ENCODE peak calls at places on chromosomes 13 and 19, in ten cellular contexts. I is uterus; N is IMR-90; J is lower lobe of right lung; T is B cell; K is A549; G is activated CD8-positive, alpha-beta T cell treated with anti-CD3 and anti-CD28 coated beads for 36 hours; Z is A673; H is BJ; P is H1. D is an unnamed sample.

GRCh38 chr19:28883241-28883693 is 329.7 kb downstream of the UQCRFS1 start:
- DNase-seq in I (no peak), N (peak), J (no peak), T (no peak), K (no peak), G (no peak), Z (no peak), H (no peak), P (no peak), D (no peak)

GRCh38 chr13:71685072-71685471 is 181.9 kb downstream of the DACH1 start:
- DNase-seq in I (no peak), N (no peak), J (no peak), T (no peak), K (no peak), G (no peak), Z (no peak), H (no peak), P (no peak), D (no peak)

GRCh38 chr19:56137405-56137804 is 3.7 kb upstream of the ZNF444 start:
- DNase-seq in I (no peak), N (no peak), J (peak), T (no peak), K (no peak), G (no peak), Z (no peak), H (no peak), P (no peak), D (no peak)

GRCh38 chr19:50695251-50696064 is 24.1 kb downstream of the SHANK1 start:
- DNase-seq in I (no peak), N (no peak), J (no peak), T (peak), K (no peak), G (no peak), Z (peak), H (no peak), P (peak), D (peak)

GRCh38 chr13:33272531-33273124 is 12.9 kb downstream of the STARD13 start:
- DNase-seq in I (no peak), N (no peak), J (no peak), T (no peak), K (no peak), G (no peak), Z (no peak), H (no peak), P (no peak), D (no peak)

GRCh38 chr13:47480121-47480520 is 521.0 kb downstream of the SUCLA2 start:
- DNase-seq in I (no peak), N (peak), J (no peak), T (no peak), K (no peak), G (no peak), Z (no peak), H (peak), P (no peak), D (no peak)

GRCh38 chr19:31294189-31294588 is 55.0 kb downstream of the TSHZ3 start:
- DNase-seq in I (no peak), N (no peak), J (no peak), T (no peak), K (no peak), G (no peak), Z (no peak), H (no peak), P (no peak), D (no peak)

GRCh38 chr13:79779061-79779460 is 298.1 kb downstream of the NDFIP2 start:
- DNase-seq in I (no peak), N (no peak), J (no peak), T (no peak), K (no peak), G (no peak), Z (no peak), H (no peak), P (no peak), D (no peak)

GRCh38 chr13:33799950-33800592 is 17.9 kb upstream of the RFC3 start:
- DNase-seq in I (no peak), N (peak), J (no peak), T (no peak), K (no peak), G (no peak), Z (peak), H (no peak), P (no peak), D (peak)

GRCh38 chr13:100542546-100543156 is 45.9 kb downstream of the GGACT start:
- DNase-seq in I (no peak), N (peak), J (no peak), T (peak), K (peak), G (peak), Z (peak), H (peak), P (peak), D (peak)

GRCh38 chr13:40477623-40478608 is 188.5 kb downstream of the FOXO1 start:
- DNase-seq in I (no peak), N (no peak), J (peak), T (no peak), K (no peak), G (no peak), Z (no peak), H (no peak), P (no peak), D (no peak)

GRCh38 chr13:29676941-29677452 is 81.5 kb upstream of the SLC7A1 start:
- DNase-seq in I (no peak), N (peak), J (no peak), T (no peak), K (no peak), G (no peak), Z (no peak), H (peak), P (no peak), D (no peak)

GRCh38 chr19:48419158-48419920 is 25.9 kb downstream of the GRIN2D start:
- DNase-seq in I (no peak), N (peak), J (no peak), T (peak), K (no peak), G (peak), Z (peak), H (no peak), P (peak), D (peak)

GRCh38 chr19:33668968-33669367 is 47.2 kb downstream of the CHST8 start:
- DNase-seq in I (no peak), N (no peak), J (no peak), T (no peak), K (no peak), G (no peak), Z (no peak), H (no peak), P (no peak), D (no peak)

GRCh38 chr13:94362411-94362909 is 117.0 kb downstream of the DCT start:
- DNase-seq in I (peak), N (peak), J (no peak), T (peak), K (peak), G (peak), Z (peak), H (peak), P (peak), D (peak)

GRCh38 chr13:101706651-101707050 is 254.2 kb downstream of the ITGBL1 start:
- DNase-seq in I (no peak), N (peak), J (no peak), T (no peak), K (peak), G (peak), Z (peak), H (peak), P (no peak), D (no peak)

GRCh38 chr13:111115841-111116500 is 861 bp downstream of the ARHGEF7 start:
- DNase-seq in I (peak), N (peak), J (no peak), T (peak), K (no peak), G (no peak), Z (peak), H (peak), P (peak), D (peak)

GRCh38 chr19:29858000-29858596 is 46.3 kb downstream of the CCNE1 start:
- DNase-seq in I (no peak), N (no peak), J (no peak), T (peak), K (peak), G (peak), Z (peak), H (no peak), P (peak), D (peak)

GRCh38 chr13:38641164-38641948 is 45.5 kb upstream of the FREM2 start:
- DNase-seq in I (no peak), N (no peak), J (no peak), T (no peak), K (no peak), G (no peak), Z (peak), H (no peak), P (no peak), D (no peak)

GRCh38 chr13:37816276-37816675 is 53.3 kb downstream of the TRPC4 start:
- DNase-seq in I (no peak), N (no peak), J (no peak), T (no peak), K (no peak), G (no peak), Z (no peak), H (no peak), P (no peak), D (no peak)

GRCh38 chr19:17235618-17236413 is 9.8 kb downstream of the OCEL1 start:
- DNase-seq in I (peak), N (peak), J (peak), T (peak), K (no peak), G (peak), Z (peak), H (no peak), P (peak), D (peak)

GRCh38 chr13:24183741-24184182 is 23.2 kb downstream of the SPATA13 start:
- DNase-seq in I (no peak), N (no peak), J (no peak), T (no peak), K (no peak), G (no peak), Z (no peak), H (no peak), P (no peak), D (no peak)

GRCh38 chr19:16627194-16627927 is 643 bp downstream of the MED26 start:
- DNase-seq in I (no peak), N (no peak), J (peak), T (no peak), K (peak), G (peak), Z (peak), H (no peak), P (no peak), D (no peak)

GRCh38 chr13:33870046-33870668 is 52.2 kb downstream of the RFC3 start:
- DNase-seq in I (no peak), N (no peak), J (no peak), T (no peak), K (no peak), G (no peak), Z (no peak), H (no peak), P (no peak), D (no peak)

GRCh38 chr19:53824134-53824611 is at the start of gene NLRP12:
- DNase-seq in I (no peak), N (no peak), J (peak), T (no peak), K (no peak), G (peak), Z (no peak), H (no peak), P (no peak), D (no peak)

GRCh38 chr19:12745166-12745897 is 6.3 kb upstream of the BEST2 start:
- DNase-seq in I (no peak), N (no peak), J (no peak), T (peak), K (no peak), G (no peak), Z (no peak), H (no peak), P (no peak), D (no peak)

GRCh38 chr19:53977991-53978731 is 13.3 kb upstream of the CACNG6 start:
- DNase-seq in I (peak), N (peak), J (peak), T (no peak), K (peak), G (peak), Z (peak), H (peak), P (peak), D (no peak)

DNA sequence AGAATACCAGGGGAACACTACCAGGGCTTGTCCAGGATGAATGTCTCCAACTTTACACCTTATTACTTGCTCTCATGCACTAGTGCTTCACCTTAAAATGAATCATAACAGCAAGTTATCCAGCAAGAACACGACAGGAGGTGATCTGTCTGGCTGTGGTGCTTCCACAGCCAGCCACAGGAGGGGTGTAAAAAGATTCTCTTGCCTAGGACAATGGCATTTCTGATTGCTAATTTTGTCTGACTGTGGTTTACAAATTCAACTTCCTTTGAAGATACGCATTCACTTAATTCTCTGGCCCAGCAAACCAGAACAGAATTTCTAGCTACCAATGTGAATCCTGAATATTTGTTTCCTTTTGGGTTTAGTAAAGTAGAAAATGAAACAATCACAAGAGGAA is 23.1 kb upstream of the COG3 start:
- DNase-seq in I (no peak), N (peak), J (no peak), T (no peak), K (no peak), G (peak), Z (peak), H (no peak), P (no peak), D (peak)
- TF ChIP-seq CTCF in I (no peak), N (no peak), J (no peak), T (no peak), K (no peak), G (no peak), Z (peak), H (peak), P (no peak), D (no peak)

GRCh38 chr19:32464279-32464678 is 58.7 kb downstream of the DPY19L3 start:
- DNase-seq in I (no peak), N (peak), J (no peak), T (no peak), K (no peak), G (no peak), Z (peak), H (no peak), P (no peak), D (no peak)
- TF ChIP-seq CTCF in I (no peak), N (peak), J (no peak), T (peak), K (peak), G (peak), Z (peak), H (peak), P (no peak), D (peak)

GRCh38 chr13:36133950-36134349 is 2.8 kb upstream of the DCLK1 start:
- DNase-seq in I (no peak), N (no peak), J (no peak), T (no peak), K (no peak), G (no peak), Z (peak), H (no peak), P (no peak), D (no peak)
- TF ChIP-seq CTCF in I (no peak), N (no peak), J (no peak), T (no peak), K (no peak), G (no peak), Z (peak), H (no peak), P (no peak), D (no peak)

GRCh38 chr19:5137571-5138124 is 168.7 kb downstream of the KDM4B start:
- DNase-seq in I (no peak), N (no peak), J (no peak), T (no peak), K (no peak), G (peak), Z (no peak), H (no peak), P (peak), D (no peak)
- TF ChIP-seq CTCF in I (no peak), N (no peak), J (no peak), T (peak), K (no peak), G (peak), Z (peak), H (peak), P (peak), D (no peak)

D was measured in GM20000.